ENCODE peak calls at places on chromosome 18, in four cellular contexts. Y, G, Q and R are unnamed samples.

GRCh38 chr18:48866028-48866733 is 84.6 kb downstream of the SMAD7 start:
- DNase-seq in Y (no peak), G (peak; percentile 43), Q (no peak), R (peak; percentile 58)

GRCh38 chr18:23668731-23669130 is 6.0 kb upstream of the ANKRD29 start:
- DNase-seq in Q (no peak), G (no peak), Y (no peak), R (no peak)

GRCh38 chr18:44786697-44787096 is 106.0 kb downstream of the SETBP1 start:
- DNase-seq in G (no peak), Y (no peak), Q (no peak), R (no peak)

GRCh38 chr18:48777026-48777736 is 173.6 kb downstream of the SMAD7 start:
- DNase-seq in Y (peak; percentile 42), Q (peak; percentile 59), G (no peak), R (peak; percentile 28)

GRCh38 chr18:63090334-63090733 is 229.2 kb downstream of the BCL2 start:
- DNase-seq in Q (no peak), Y (no peak), G (no peak), R (no peak)

GRCh38 chr18:67794512-67794911 is 278.0 kb upstream of the DSEL start:
- DNase-seq in G (no peak), Y (no peak), Q (no peak), R (peak; percentile 34)

GRCh38 chr18:13700153-13700552 is 26.2 kb downstream of the FAM210A start:
- DNase-seq in Y (no peak), G (no peak), Q (no peak), R (no peak)

GRCh38 chr18:53753616-53754015 is 470.9 kb downstream of the MBD2 start:
- DNase-seq in Y (no peak), G (no peak), Q (no peak), R (no peak)

GRCh38 chr18:80109676-80110078 is 615 bp downstream of the ADNP2 start:
- DNase-seq in Q (no peak), Y (peak; percentile 16), G (no peak), R (peak; percentile 57)

GRCh38 chr18:51340332-51340731 is 142.9 kb upstream of the MEX3C start:
- DNase-seq in Y (no peak), Q (no peak), G (no peak), R (no peak)